ENCODE peak calls at places on chromosomes 1 and 21, in nine cellular contexts. G, E, M, P, R, B, F, T and C are unnamed samples.

GRCh38 chr1:226814751-226815496 is 55.5 kb upstream of the PSEN2 start:
- DNase-seq in G (no peak), M (no peak), F (no peak), R (peak), E (peak), T (peak), P (peak), B (no peak), C (no peak)

GRCh38 chr1:197441990-197442389 is 173.9 kb downstream of the CRB1 start:
- DNase-seq in P (no peak), F (no peak), T (no peak), M (no peak), R (no peak), B (no peak), E (peak), G (no peak), C (no peak)

GRCh38 chr1:22825790-22826189 is 115.2 kb downstream of the EPHB2 start:
- DNase-seq in G (no peak), T (no peak), E (no peak), R (no peak), P (no peak), F (no peak), M (no peak), B (no peak), C (no peak)

GRCh38 chr1:87154351-87154750 is 174.3 kb upstream of the LMO4 start:
- DNase-seq in R (no peak), P (no peak), B (no peak), M (no peak), G (no peak), E (no peak), T (no peak), F (no peak), C (no peak)

GRCh38 chr1:210467440-210468040 is 138.8 kb downstream of the HHAT start:
- DNase-seq in F (no peak), E (peak), B (no peak), G (no peak), M (no peak), R (no peak), T (peak), P (no peak), C (no peak)

GRCh38 chr1:157025321-157025720 is 20.2 kb downstream of the ARHGEF11 start:
- DNase-seq in G (no peak), M (no peak), E (no peak), P (no peak), R (no peak), F (no peak), T (no peak), B (no peak), C (no peak)

GRCh38 chr1:45998218-45998617 is 134.2 kb downstream of the PIK3R3 start:
- DNase-seq in E (no peak), T (no peak), G (no peak), P (no peak), R (no peak), F (no peak), B (no peak), M (no peak), C (no peak)

GRCh38 chr21:17794631-17795030 is 24.5 kb downstream of the C21orf91 start:
- DNase-seq in G (no peak), P (no peak), E (no peak), T (no peak), F (no peak), M (no peak), R (no peak), B (no peak), C (no peak)

GRCh38 chr21:33884361-33885157 is 31.0 kb downstream of the ATP5PO start:
- DNase-seq in R (no peak), G (no peak), B (no peak), P (no peak), F (no peak), E (peak), T (peak), M (no peak), C (no peak)

GRCh38 chr1:44576456-44577150 is 97.7 kb downstream of the TMEM53 start:
- DNase-seq in T (no peak), P (no peak), E (no peak), G (no peak), B (no peak), F (no peak), R (no peak), M (no peak), C (no peak)

GRCh38 chr21:38441153-38441552 is 57.1 kb downstream of the ERG start:
- DNase-seq in F (no peak), G (no peak), M (no peak), B (no peak), E (no peak), R (no peak), P (no peak), T (no peak), C (no peak)

GRCh38 chr1:10880063-10880462 is 83.6 kb upstream of the CASZ1 start:
- DNase-seq in R (no peak), F (no peak), T (no peak), B (no peak), G (no peak), P (no peak), M (no peak), E (no peak), C (no peak)

GRCh38 chr1:8903908-8904650 is 25.6 kb upstream of the ENO1 start:
- DNase-seq in G (no peak), B (no peak), E (peak), M (no peak), R (peak), T (peak), P (peak), F (no peak), C (no peak)

GRCh38 chr1:28592314-28593071 is 428 bp downstream of the RAB42 start:
- DNase-seq in R (no peak), M (peak), F (no peak), G (no peak), B (peak), T (no peak), E (no peak), P (no peak), C (peak)

GRCh38 chr1:164588388-164589341 is 29.7 kb downstream of the PBX1 start:
- DNase-seq in P (peak), T (no peak), M (no peak), R (no peak), G (no peak), F (no peak), E (peak), B (no peak), C (no peak)

GRCh38 chr1:165842363-165843129 is 15.1 kb downstream of the UCK2 start:
- DNase-seq in T (no peak), R (no peak), G (no peak), M (no peak), P (no peak), B (peak), E (peak), F (no peak), C (no peak)

GRCh38 chr1:90074555-90075315 is 79.8 kb downstream of the ZNF326 start:
- DNase-seq in M (no peak), F (no peak), T (no peak), G (no peak), B (no peak), P (no peak), E (no peak), R (no peak), C (no peak)

GRCh38 chr21:33121715-33122475 is 52.0 kb downstream of the OLIG1 start:
- DNase-seq in G (no peak), T (peak), E (no peak), P (no peak), R (no peak), F (no peak), B (no peak), M (no peak), C (no peak)

GRCh38 chr1:114819869-114820268 is 34.8 kb upstream of the SYCP1 start:
- DNase-seq in G (no peak), E (no peak), F (no peak), T (no peak), B (no peak), R (no peak), P (no peak), M (no peak), C (no peak)

GRCh38 chr1:161482610-161483009 is 22.6 kb upstream of the FCGR2A start:
- DNase-seq in T (no peak), G (no peak), F (no peak), B (no peak), R (no peak), P (no peak), E (no peak), M (no peak), C (no peak)

GRCh38 chr1:87530042-87530441 is 201.4 kb downstream of the LMO4 start:
- DNase-seq in R (no peak), E (no peak), F (no peak), M (no peak), G (no peak), B (no peak), T (no peak), P (no peak), C (no peak)

GRCh38 chr21:31162827-31163226 is 124.6 kb upstream of the KRTAP19-8 start:
- DNase-seq in F (no peak), B (no peak), R (peak), G (no peak), E (peak), M (no peak), T (no peak), P (no peak), C (no peak)

GRCh38 chr1:246005067-246005466 is 502.0 kb downstream of the SMYD3 start:
- DNase-seq in F (no peak), B (no peak), E (peak), T (peak), R (no peak), G (no peak), M (no peak), P (peak), C (no peak)